ENCODE peak calls at places on chromosomes 4 and X, in seven cellular contexts. L, K, E, I, P, U and S are unnamed samples.

GRCh38 chr4:135598151-135598550 is 1396.6 kb upstream of the PABPC4L start:
- DNase-seq in L (no peak), K (no peak), E (no peak), I (no peak), P (no peak), U (no peak), S (no peak)

GRCh38 chrX:87578978-87579377 is 61.4 kb downstream of the KLHL4 start:
- DNase-seq in L (peak), K (peak), E (no peak), I (no peak), P (no peak), U (no peak), S (no peak)

GRCh38 chr4:73869130-73870055 is at the start of gene CXCL1:
- DNase-seq in L (peak), K (peak), E (no peak), I (no peak), P (peak), U (peak), S (peak)

GRCh38 chrX:37867509-37868153 is 20.3 kb upstream of the DYNLT3 start:
- DNase-seq in L (no peak), K (no peak), E (no peak), I (no peak), P (no peak), U (no peak), S (no peak)

GRCh38 chr4:139558235-139559094 is 2.4 kb upstream of the SETD7 start:
- DNase-seq in L (no peak), K (no peak), E (no peak), I (no peak), P (no peak), U (no peak), S (no peak)

GRCh38 chrX:43813319-43813718 is 68.9 kb downstream of the MAOB start:
- DNase-seq in L (no peak), K (no peak), E (no peak), I (no peak), P (no peak), U (peak), S (no peak)

GRCh38 chr4:58166496-58166895 is 1056.3 kb upstream of the IGFBP7 start:
- DNase-seq in L (no peak), K (no peak), E (no peak), I (no peak), P (no peak), U (no peak), S (no peak)

GRCh38 chrX:154544885-154545284 is 1.8 kb downstream of the G6PD start:
- DNase-seq in L (no peak), K (no peak), E (no peak), I (no peak), P (no peak), U (no peak), S (no peak)

GRCh38 chrX:118254611-118255010 is 91.3 kb upstream of the WDR44 start:
- DNase-seq in L (peak), K (peak), E (peak), I (peak), P (peak), U (peak), S (peak)

GRCh38 chr4:41839945-41840854 is 91.7 kb upstream of the PHOX2B start:
- DNase-seq in L (no peak), K (peak), E (no peak), I (no peak), P (no peak), U (no peak), S (no peak)

GRCh38 chr4:106186201-106186600 is 129.8 kb downstream of the TBCK start:
- DNase-seq in L (no peak), K (no peak), E (no peak), I (no peak), P (no peak), U (no peak), S (no peak)

GRCh38 chr4:134200811-134201215 is 776 bp downstream of the PABPC4L start:
- DNase-seq in L (no peak), K (no peak), E (no peak), I (no peak), P (no peak), U (no peak), S (no peak)

GRCh38 chr4:73419106-73420038 is 15.3 kb downstream of the ALB start:
- DNase-seq in L (no peak), K (no peak), E (no peak), I (no peak), P (no peak), U (no peak), S (no peak)

GRCh38 chrX:150848914-150849365 is 49.5 kb downstream of the CD99L2 start:
- DNase-seq in L (no peak), K (peak), E (no peak), I (no peak), P (no peak), U (no peak), S (no peak)

GRCh38 chr4:150096625-150097024 is 18.4 kb downstream of the DCLK2 start:
- DNase-seq in L (no peak), K (no peak), E (no peak), I (no peak), P (no peak), U (no peak), S (no peak)

GRCh38 chrX:30957753-30958152 is 68.7 kb upstream of the TAB3 start:
- DNase-seq in L (no peak), K (peak), E (no peak), I (no peak), P (no peak), U (peak), S (peak)

GRCh38 chr4:186221624-186222023 is 5.7 kb upstream of the KLKB1 start:
- DNase-seq in L (no peak), K (no peak), E (no peak), I (no peak), P (no peak), U (no peak), S (no peak)

GRCh38 chr4:6768539-6768905 is 14.0 kb upstream of the KIAA0232 start:
- DNase-seq in L (no peak), K (peak), E (no peak), I (no peak), P (no peak), U (no peak), S (peak)

GRCh38 chrX:129235903-129236302 is 287.4 kb downstream of the SMARCA1 start:
- DNase-seq in L (peak), K (no peak), E (no peak), I (no peak), P (no peak), U (no peak), S (no peak)

GRCh38 chr4:186088516-186088915 is 16.0 kb upstream of the FAM149A start:
- DNase-seq in L (no peak), K (no peak), E (no peak), I (no peak), P (no peak), U (no peak), S (no peak)

GRCh38 chr4:36099509-36099908 is 144.8 kb downstream of the ARAP2 start:
- DNase-seq in L (no peak), K (peak), E (no peak), I (no peak), P (no peak), U (no peak), S (no peak)

GRCh38 chr4:168521736-168522135 is 24.9 kb downstream of the PALLD start:
- DNase-seq in L (no peak), K (no peak), E (no peak), I (no peak), P (no peak), U (no peak), S (no peak)

GRCh38 chr4:20464381-20464780 is 212.7 kb downstream of the SLIT2 start:
- DNase-seq in L (no peak), K (peak), E (no peak), I (no peak), P (no peak), U (peak), S (peak)

GRCh38 chrX:24646745-24647182 is 383 bp downstream of the PCYT1B start:
- DNase-seq in L (peak), K (no peak), E (no peak), I (no peak), P (peak), U (peak), S (peak)

GRCh38 chr4:87941537-87942392 is 33.7 kb upstream of the SPP1 start:
- DNase-seq in L (no peak), K (no peak), E (no peak), I (no peak), P (no peak), U (no peak), S (no peak)

GRCh38 chr4:95204873-95205272 is 343.9 kb downstream of the UNC5C start:
- DNase-seq in L (peak), K (peak), E (peak), I (peak), P (no peak), U (no peak), S (peak)

GRCh38 chr4:153065286-153065685 is 129.2 kb downstream of the FHDC1 start:
- DNase-seq in L (no peak), K (no peak), E (no peak), I (no peak), P (no peak), U (peak), S (no peak)

GRCh38 chrX:43836435-43837184 is 45.6 kb downstream of the MAOB start:
- DNase-seq in L (peak), K (peak), E (peak), I (peak), P (peak), U (peak), S (peak)

GRCh38 chrX:152904151-152905080 is 6.5 kb downstream of the ZNF185 start:
- DNase-seq in L (peak), K (peak), E (no peak), I (peak), P (peak), U (peak), S (peak)

GRCh38 chr4:26140150-26140898 is 180.5 kb upstream of the RBPJ start:
- DNase-seq in L (no peak), K (no peak), E (no peak), I (no peak), P (no peak), U (no peak), S (peak)

GRCh38 chr4:108170729-108171540 is 2.2 kb upstream of the LEF1 start:
- DNase-seq in L (peak), K (no peak), E (no peak), I (no peak), P (no peak), U (no peak), S (no peak)

GRCh38 chrX:10079155-10079711 is 77.5 kb upstream of the CLCN4 start:
- DNase-seq in L (no peak), K (no peak), E (no peak), I (no peak), P (no peak), U (no peak), S (no peak)

GRCh38 chrX:33138677-33139249 is 72.6 kb downstream of the DMD start:
- DNase-seq in L (no peak), K (peak), E (no peak), I (no peak), P (no peak), U (peak), S (no peak)

GRCh38 chr4:41448935-41449334 is 89.0 kb upstream of the LIMCH1 start:
- DNase-seq in L (no peak), K (peak), E (no peak), I (no peak), P (no peak), U (peak), S (peak)

GRCh38 chr4:134691915-134692314 is 490.3 kb upstream of the PABPC4L start:
- DNase-seq in L (no peak), K (peak), E (no peak), I (no peak), P (no peak), U (no peak), S (no peak)

GRCh38 chr4:6749340-6750171 is 33.0 kb upstream of the KIAA0232 start:
- DNase-seq in L (no peak), K (peak), E (peak), I (no peak), P (peak), U (peak), S (peak)

GRCh38 chr4:122758033-122758432 is 25.5 kb downstream of the BBS12 start:
- DNase-seq in L (peak), K (peak), E (peak), I (peak), P (peak), U (peak), S (peak)

GRCh38 chrX:11757729-11758399 is at the start of gene MSL3:
- DNase-seq in L (peak), K (peak), E (no peak), I (peak), P (peak), U (peak), S (peak)

GRCh38 chr4:101792056-101792575 is 1.6 kb downstream of the BANK1 start:
- DNase-seq in L (no peak), K (peak), E (no peak), I (no peak), P (no peak), U (no peak), S (no peak)
- TF ChIP-seq EZH2phosphoT487 in L (no peak), K (no peak), E (no peak), I (no peak), P (no peak), U (no peak), S (no peak)

GRCh38 chrX:44904542-44905115 is 31.6 kb downstream of the KDM6A start:
- DNase-seq in L (peak), K (no peak), E (no peak), I (no peak), P (no peak), U (no peak), S (peak)

GRCh38 chrX:44906542-44906941 is 33.6 kb downstream of the KDM6A start:
- DNase-seq in L (no peak), K (no peak), E (no peak), I (no peak), P (no peak), U (no peak), S (no peak)

GRCh38 chrX:44903842-44904530 is 31.0 kb downstream of the KDM6A start:
- DNase-seq in L (no peak), K (no peak), E (no peak), I (peak), P (no peak), U (no peak), S (peak)

GRCh38 chrX:44906041-44906440 is 33.1 kb downstream of the KDM6A start:
- DNase-seq in L (no peak), K (no peak), E (no peak), I (peak), P (no peak), U (no peak), S (no peak)

GRCh38 chrX:44903107-44903506 is 30.1 kb downstream of the KDM6A start:
- DNase-seq in L (no peak), K (peak), E (peak), I (no peak), P (no peak), U (no peak), S (peak)
- TF ChIP-seq EZH2phosphoT487 in L (no peak), K (no peak), E (no peak), I (no peak), P (no peak), U (no peak), S (no peak)

GRCh38 chr4:15037923-15038541 is 35.8 kb downstream of the CPEB2 start:
- DNase-seq in L (no peak), K (no peak), E (no peak), I (no peak), P (no peak), U (no peak), S (peak)

GRCh38 chr4:15043922-15044321 is 41.6 kb downstream of the CPEB2 start:
- DNase-seq in L (no peak), K (no peak), E (no peak), I (no peak), P (no peak), U (no peak), S (no peak)

GRCh38 chr4:15043226-15043625 is 40.9 kb downstream of the CPEB2 start:
- DNase-seq in L (peak), K (peak), E (peak), I (peak), P (peak), U (no peak), S (no peak)

GRCh38 chr4:15040916-15041463 is 38.7 kb downstream of the CPEB2 start:
- DNase-seq in L (peak), K (no peak), E (no peak), I (no peak), P (no peak), U (no peak), S (peak)

GRCh38 chr4:15042529-15043167 is 40.4 kb downstream of the CPEB2 start:
- DNase-seq in L (no peak), K (peak), E (no peak), I (no peak), P (no peak), U (peak), S (peak)
- TF ChIP-seq EZH2phosphoT487 in L (no peak), K (no peak), E (no peak), I (no peak), P (no peak), U (no peak), S (no peak)

DNA sequence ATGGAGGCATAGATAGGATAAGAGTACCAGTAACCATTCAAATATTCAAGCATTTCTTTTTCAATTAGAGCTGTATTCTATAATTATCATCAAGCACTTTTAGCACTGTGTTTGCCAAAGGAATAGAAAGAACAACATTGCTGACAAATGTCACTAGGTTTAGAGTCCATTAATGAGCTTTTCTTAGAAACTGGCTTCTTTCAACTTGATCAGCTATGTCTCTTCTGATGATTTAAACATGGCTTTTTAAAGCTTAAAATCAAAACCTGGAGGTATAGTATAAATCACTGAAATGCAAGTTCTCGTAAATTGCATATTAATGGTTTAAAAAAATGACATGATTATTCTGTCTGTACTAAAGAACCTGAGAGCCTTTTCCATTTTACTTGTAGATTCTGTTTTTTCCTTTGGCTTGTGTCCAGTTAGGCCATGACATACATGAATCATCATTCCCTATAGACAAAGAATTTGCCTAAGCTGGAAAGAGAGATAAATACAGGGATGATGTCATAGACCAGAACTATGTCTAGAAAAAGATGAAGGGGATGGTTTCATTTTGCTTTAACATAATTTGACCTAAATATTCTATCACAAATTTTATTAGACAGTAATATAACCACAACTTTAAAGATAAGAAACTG is 340.1 kb upstream of the CTSO start:
- DNase-seq in L (no peak), K (peak), E (no peak), I (no peak), P (no peak), U (peak), S (peak)
- TF ChIP-seq EZH2phosphoT487 in L (no peak), K (no peak), E (no peak), I (no peak), P (no peak), U (no peak), S (no peak)

GRCh38 chr4:19025031-19025430 is 1003.5 kb upstream of the LCORL start:
- DNase-seq in L (no peak), K (no peak), E (no peak), I (no peak), P (no peak), U (no peak), S (no peak)

GRCh38 chr4:19026281-19026680 is 1004.7 kb upstream of the LCORL start:
- DNase-seq in L (no peak), K (no peak), E (no peak), I (no peak), P (no peak), U (no peak), S (peak)

GRCh38 chr4:19030048-19030447 is 1008.5 kb upstream of the LCORL start:
- DNase-seq in L (peak), K (no peak), E (no peak), I (no peak), P (no peak), U (no peak), S (no peak)

GRCh38 chr4:19034089-19034488 is 1012.5 kb upstream of the LCORL start:
- DNase-seq in L (no peak), K (no peak), E (no peak), I (no peak), P (no peak), U (no peak), S (no peak)

DNA sequence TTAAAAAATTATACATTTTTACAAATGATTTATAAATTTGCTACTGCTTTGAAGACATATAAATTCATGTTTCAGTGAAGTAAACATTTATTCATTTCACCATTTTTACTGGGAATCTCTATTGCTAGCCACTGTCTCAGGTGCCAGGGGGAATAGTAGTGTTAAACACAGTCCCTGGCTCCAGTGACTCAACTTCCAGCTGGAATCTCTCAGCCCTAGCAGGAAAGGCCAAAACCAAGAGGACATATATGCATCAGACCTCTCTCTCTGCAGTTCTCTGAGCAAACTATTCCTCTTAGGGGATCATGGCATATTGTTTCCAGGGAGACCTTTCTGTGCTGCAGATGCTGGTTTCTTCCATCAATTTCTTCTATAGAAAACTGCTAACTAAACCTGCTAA is 1009.0 kb upstream of the LCORL start:
- DNase-seq in L (no peak), K (no peak), E (no peak), I (no peak), P (no peak), U (no peak), S (peak)
- TF ChIP-seq EZH2phosphoT487 in L (no peak), K (no peak), E (no peak), I (no peak), P (no peak), U (no peak), S (no peak)

GRCh38 chr4:169658970-169659735 is 38.8 kb downstream of the CLCN3 start:
- DNase-seq in L (no peak), K (peak), E (no peak), I (no peak), P (no peak), U (no peak), S (peak)
- TF ChIP-seq EZH2phosphoT487 in L (no peak), K (no peak), E (no peak), I (no peak), P (no peak), U (no peak), S (no peak)

GRCh38 chr4:18441676-18442075 is 420.1 kb upstream of the LCORL start:
- DNase-seq in L (no peak), K (no peak), E (no peak), I (no peak), P (no peak), U (no peak), S (no peak)

GRCh38 chr4:18444286-18444685 is 422.7 kb upstream of the LCORL start:
- DNase-seq in L (no peak), K (no peak), E (no peak), I (no peak), P (no peak), U (peak), S (no peak)

GRCh38 chr4:18439306-18439705 is 417.8 kb upstream of the LCORL start:
- DNase-seq in L (no peak), K (no peak), E (no peak), I (no peak), P (no peak), U (peak), S (no peak)

GRCh38 chr4:18442957-18443356 is 421.4 kb upstream of the LCORL start:
- DNase-seq in L (no peak), K (no peak), E (no peak), I (no peak), P (no peak), U (no peak), S (no peak)

DNA sequence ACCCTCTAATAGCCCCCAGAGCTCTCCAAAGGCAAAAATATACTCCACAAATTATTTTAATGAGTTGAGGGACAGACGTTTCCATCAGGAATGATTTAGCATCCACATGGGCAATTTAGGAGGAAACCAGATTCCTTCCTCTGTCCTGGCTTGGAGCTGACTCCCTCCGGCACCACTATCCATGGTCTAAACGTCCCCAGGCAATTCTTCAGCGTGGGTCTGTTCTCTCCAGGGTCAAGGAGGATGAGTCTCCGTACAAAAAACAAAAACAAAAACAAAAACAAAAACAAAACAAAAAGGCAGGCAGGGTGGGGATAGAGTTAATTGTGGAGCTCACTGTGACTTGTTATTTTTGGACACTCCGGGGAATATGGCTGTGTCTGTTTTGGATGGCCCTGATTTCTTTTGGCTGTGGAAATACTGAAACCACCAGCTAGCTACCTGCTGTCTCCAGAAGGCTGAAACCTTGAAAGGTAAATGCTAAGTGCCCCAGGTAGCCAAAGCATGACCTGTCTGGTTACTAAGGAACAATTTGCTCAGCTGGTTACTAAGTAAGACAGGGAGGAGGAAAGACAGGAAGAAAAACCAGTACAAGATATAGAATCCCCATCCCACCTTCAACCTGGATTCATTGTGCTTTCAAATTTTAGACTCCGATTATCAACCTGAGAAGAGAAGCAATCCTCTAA is 419.1 kb upstream of the LCORL start:
- DNase-seq in L (peak), K (no peak), E (no peak), I (no peak), P (no peak), U (no peak), S (no peak)
- TF ChIP-seq EZH2phosphoT487 in L (no peak), K (no peak), E (no peak), I (no peak), P (no peak), U (no peak), S (no peak)